ENCODE peak calls at places on chromosomes 4 and X, in eight cellular contexts. R, H, L, W, C, G, V and X are unnamed samples.

GRCh38 chr4:147198411-147199051 is 252.9 kb upstream of the TTC29 start:
- DNase-seq in R (no peak), H (no peak), L (no peak), W (no peak), C (no peak), G (peak; percentile 71), V (no peak), X (no peak)

GRCh38 chrX:129741880-129742758 is 3.3 kb downstream of the XPNPEP2 start:
- DNase-seq in R (no peak), H (no peak), L (no peak), W (no peak), C (peak; percentile 72), G (no peak), V (no peak), X (no peak)

GRCh38 chrX:137915466-137915865 is 349.5 kb downstream of the ZIC3 start:
- DNase-seq in R (no peak), H (no peak), L (no peak), W (no peak), C (no peak), G (no peak), V (no peak), X (no peak)

GRCh38 chr4:152063301-152064235 is 302.8 kb upstream of the GATB start:
- DNase-seq in R (peak; percentile 54), H (peak; percentile 34), L (no peak), W (no peak), C (peak; percentile 88), G (peak; percentile 18), V (no peak), X (peak; percentile 4)

GRCh38 chrX:148380107-148380506 is 120.3 kb upstream of the AFF2 start:
- DNase-seq in R (no peak), H (no peak), L (no peak), W (no peak), C (peak; percentile 26), G (no peak), V (no peak), X (no peak)

GRCh38 chr4:153143527-153144348 is 60.5 kb upstream of the TRIM2 start:
- DNase-seq in R (peak; percentile 50), H (peak; percentile 35), L (no peak), W (peak; percentile 51), C (no peak), G (peak; percentile 81), V (no peak), X (peak; percentile 51)

GRCh38 chr4:105835177-105835576 is 60.1 kb upstream of the NPNT start:
- DNase-seq in R (no peak), H (no peak), L (no peak), W (no peak), C (no peak), G (no peak), V (no peak), X (no peak)

GRCh38 chrX:48611703-48612102 is 14.4 kb downstream of the WDR13 start:
- DNase-seq in R (no peak), H (no peak), L (no peak), W (no peak), C (no peak), G (no peak), V (no peak), X (no peak)

GRCh38 chr4:76663794-76664193 is 228.8 kb downstream of the SHROOM3 start:
- DNase-seq in R (no peak), H (peak; percentile 59), L (no peak), W (no peak), C (no peak), G (peak; percentile 74), V (no peak), X (no peak)

GRCh38 chrX:133290076-133290475 is 71.9 kb upstream of the TFDP3 start:
- DNase-seq in R (no peak), H (no peak), L (no peak), W (no peak), C (no peak), G (peak; percentile 90), V (no peak), X (peak; percentile 28)

GRCh38 chr4:30396772-30397475 is 323.2 kb upstream of the PCDH7 start:
- DNase-seq in R (no peak), H (no peak), L (no peak), W (no peak), C (no peak), G (peak; percentile 54), V (no peak), X (no peak)

GRCh38 chrX:13721371-13721770 is 13.0 kb downstream of the TRAPPC2 start:
- DNase-seq in R (no peak), H (no peak), L (no peak), W (no peak), C (no peak), G (no peak), V (no peak), X (no peak)

GRCh38 chr4:147984065-147984777 is 252.3 kb downstream of the ARHGAP10 start:
- DNase-seq in R (peak; percentile 39), H (no peak), L (peak; percentile 52), W (peak; percentile 13), C (peak; percentile 29), G (peak; percentile 30), V (peak; percentile 8), X (no peak)

GRCh38 chr4:96652158-96652557 is 812.3 kb downstream of the PDHA2 start:
- DNase-seq in R (no peak), H (no peak), L (no peak), W (no peak), C (no peak), G (peak; percentile 58), V (no peak), X (no peak)

GRCh38 chrX:5780821-5781220 is 447.8 kb downstream of the NLGN4X start:
- DNase-seq in R (no peak), H (no peak), L (no peak), W (no peak), C (no peak), G (no peak), V (no peak), X (no peak)

GRCh38 chrX:39309018-39309620 is 507.9 kb downstream of the MID1IP1 start:
- DNase-seq in R (no peak), H (no peak), L (no peak), W (no peak), C (peak; percentile 10), G (peak; percentile 75), V (peak; percentile 1), X (no peak)

DNA sequence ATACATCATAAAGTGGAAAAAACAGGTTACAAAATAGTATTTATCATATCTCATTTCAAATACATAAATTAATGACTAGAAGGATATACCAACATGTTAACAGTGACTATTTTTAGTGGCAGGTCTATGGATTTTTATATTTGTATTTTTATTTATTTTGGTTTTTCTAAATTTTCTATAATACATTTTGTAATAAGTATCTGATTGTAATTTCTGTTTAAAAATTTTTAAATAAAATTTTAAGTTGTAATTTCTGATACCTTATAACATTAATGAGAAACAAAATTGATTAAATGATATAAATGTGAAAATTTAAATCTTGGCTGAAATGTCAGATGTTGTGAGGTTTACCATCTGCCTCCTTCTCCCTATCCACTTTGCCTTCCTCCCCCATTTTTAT is 2.5 kb downstream of the NONO start:
- DNase-seq in R (no peak), H (no peak), L (no peak), W (no peak), C (no peak), G (no peak), V (no peak), X (no peak)
- H3K4me3 ChIP-seq in R (no peak overlapping the region), H (no peak overlapping the region), L (no peak overlapping the region), W (no peak overlapping the region), C (peak overlapping the region; percentile 97), G (peak overlapping the region; percentile 73), V (peak overlapping the region; percentile 58), X (peak overlapping the region; percentile 85)

DNA sequence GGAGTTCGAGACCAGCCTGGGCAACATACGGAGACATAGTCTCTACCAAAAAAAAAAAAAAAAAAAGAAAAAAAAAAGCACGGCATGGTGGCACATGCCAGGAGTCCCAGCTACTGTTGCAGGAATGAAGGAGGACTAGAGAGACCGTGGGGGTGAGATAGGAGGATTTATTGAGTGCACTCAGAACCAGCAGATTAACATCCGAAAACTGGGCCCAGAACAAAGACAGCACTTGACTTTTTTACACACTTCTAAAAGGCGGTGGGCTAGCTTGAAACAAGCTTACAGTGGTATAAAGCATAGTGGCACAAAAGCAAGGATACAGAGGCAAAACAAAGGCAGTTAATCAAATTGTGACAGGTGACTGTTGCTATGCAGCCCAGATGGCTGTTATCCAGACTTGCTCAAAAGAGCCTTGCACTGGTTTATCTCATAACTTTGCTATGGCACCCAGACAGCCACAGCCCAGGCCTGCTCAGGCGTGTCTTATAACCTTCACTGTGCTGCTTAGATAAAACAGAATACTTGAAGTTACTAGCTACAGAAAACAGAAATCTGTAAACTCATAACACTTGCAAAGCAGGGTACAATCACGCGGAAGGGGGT is 10.0 kb upstream of the PI4K2B start:
- DNase-seq in R (no peak), H (no peak), L (no peak), W (peak; percentile 57), C (peak; percentile 63), G (peak; percentile 38), V (peak; percentile 61), X (peak; percentile 7)
- H3K9me3 ChIP-seq in R (peaks cover 5% of the 10 kb centered on the region), H (peaks cover 30% of the 10 kb centered on the region), L (no peaks in the 10 kb centered on the region), W (peaks cover 34% of the 10 kb centered on the region), C (peaks cover 47% of the 10 kb centered on the region), G (no peaks in the 10 kb centered on the region), V (peaks cover 40% of the 10 kb centered on the region), X (peaks cover 4% of the 10 kb centered on the region)

GRCh38 chr4:1344696-1345095 is 2.3 kb upstream of the UVSSA start:
- DNase-seq in R (no peak), H (no peak), L (no peak), W (no peak), C (no peak), G (no peak), V (no peak), X (no peak)

GRCh38 chr4:1339489-1339888 is 7.5 kb upstream of the UVSSA start:
- DNase-seq in R (no peak), H (no peak), L (peak; percentile 58), W (no peak), C (no peak), G (no peak), V (no peak), X (no peak)

GRCh38 chr4:1340861-1341260 is 6.1 kb upstream of the UVSSA start:
- DNase-seq in R (no peak), H (no peak), L (peak; percentile 59), W (no peak), C (no peak), G (no peak), V (no peak), X (no peak)

GRCh38 chr4:1340181-1340747 is 6.7 kb upstream of the UVSSA start:
- DNase-seq in R (no peak), H (no peak), L (peak; percentile 57), W (no peak), C (no peak), G (no peak), V (no peak), X (no peak)

DNA sequence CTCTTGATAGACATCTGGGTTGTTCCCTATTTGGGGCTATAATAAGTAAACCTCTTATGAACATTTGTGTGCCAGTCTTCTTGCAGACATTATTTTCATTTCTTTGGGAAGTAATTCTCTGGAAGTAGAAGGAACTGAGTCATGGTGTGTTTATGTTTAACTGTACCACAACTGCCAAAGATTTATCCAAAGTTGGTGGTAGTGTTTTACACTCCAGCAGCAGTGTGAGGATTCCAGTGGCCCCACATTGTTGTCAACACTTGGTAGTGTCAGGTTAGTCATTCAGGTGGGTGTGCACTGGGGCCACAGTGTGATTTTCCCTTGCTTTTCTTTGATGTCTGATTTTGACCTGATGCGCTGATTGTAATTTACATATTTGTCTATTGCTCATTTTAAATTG is 5.0 kb upstream of the UVSSA start:
- DNase-seq in R (no peak), H (no peak), L (no peak), W (no peak), C (no peak), G (peak; percentile 42), V (no peak), X (no peak)
- H3K4me3 ChIP-seq in R (no peak overlapping the region), H (no peak overlapping the region), L (no peak overlapping the region), W (no peak overlapping the region), C (no peak overlapping the region), G (no peak overlapping the region), V (no peak overlapping the region), X (no peak overlapping the region)

GRCh38 chr4:129059028-129059427 is 34.3 kb downstream of the SCLT1 start:
- DNase-seq in R (no peak), H (no peak), L (no peak), W (no peak), C (no peak), G (no peak), V (no peak), X (no peak)
- H3K9me3 ChIP-seq in R (peaks cover 6% of the 10 kb centered on the region), H (peaks cover 46% of the 10 kb centered on the region), L (peaks cover 6% of the 10 kb centered on the region), W (peaks cover 19% of the 10 kb centered on the region), C (peaks cover 70% of the 10 kb centered on the region), G (no peaks in the 10 kb centered on the region), V (peaks cover 62% of the 10 kb centered on the region), X (peaks cover 18% of the 10 kb centered on the region)